ENCODE peak calls at places on chromosomes 1 and 21, in four cellular contexts. Q is heart left ventricle, R is tibial artery, M is kidney. V is an unnamed sample. For H3K4me1, the result is how much of the 10 kb centered on the place peaks cover.

GRCh38 chr1:155569988-155570592 is 7.5 kb upstream of the ASH1L start:
- DNase-seq in R (no peak), Q (no peak), M (no peak), V (no peak)

GRCh38 chr1:85019989-85020388 is 23.1 kb upstream of the MCOLN2 start:
- DNase-seq in R (no peak), Q (no peak), M (no peak), V (no peak)

GRCh38 chr21:31347435-31348032 is 3.5 kb upstream of the TIAM1 start:
- DNase-seq in Q (no peak), R (no peak), M (no peak), V (no peak)

GRCh38 chr21:42845296-42845965 is 33.9 kb downstream of the WDR4 start:
- DNase-seq in R (peak), Q (peak), M (peak), V (peak)

GRCh38 chr1:172531846-172532699 is 877 bp upstream of the SUCO start:
- DNase-seq in Q (peak), M (peak), R (peak), V (peak)

GRCh38 chr1:91884459-91885290 is 1.3 kb downstream of the TGFBR3 start:
- DNase-seq in R (no peak), Q (peak), M (no peak), V (peak)

GRCh38 chr1:23168079-23168461 is 586 bp downstream of the LUZP1 start:
- DNase-seq in Q (peak), M (peak), R (peak), V (peak)

GRCh38 chr1:63112155-63112914 is 210.0 kb upstream of the FOXD3 start:
- DNase-seq in M (no peak), R (no peak), Q (no peak), V (no peak)

GRCh38 chr1:9203623-9204022 is 31.0 kb upstream of the H6PD start:
- DNase-seq in M (no peak), Q (no peak), R (no peak), V (no peak)

GRCh38 chr1:93770640-93771039 is 89.0 kb upstream of the BCAR3 start:
- DNase-seq in M (no peak), R (no peak), Q (no peak), V (no peak)

GRCh38 chr1:121522061-121522759 is 337.4 kb downstream of the SRGAP2C start:
- DNase-seq in Q (no peak), M (peak), R (no peak), V (peak)

GRCh38 chr1:55589656-55590297 is 374.6 kb upstream of the USP24 start:
- DNase-seq in R (peak), Q (no peak), M (no peak), V (peak)

GRCh38 chr1:59481915-59482505 is 185.1 kb downstream of the FGGY start:
- DNase-seq in R (no peak), M (no peak), Q (no peak), V (no peak)

GRCh38 chr1:80217377-80217986 is 1211.0 kb upstream of the ADGRL4 start:
- DNase-seq in Q (no peak), R (no peak), M (no peak), V (no peak)

GRCh38 chr1:176852124-176852523 is 312.4 kb downstream of the ASTN1 start:
- DNase-seq in M (no peak), R (no peak), Q (no peak), V (no peak)

GRCh38 chr1:43021547-43022474 is 63.1 kb upstream of the SLC2A1 start:
- DNase-seq in M (peak), Q (no peak), R (no peak), V (no peak)

GRCh38 chr1:219555802-219556201 is 57.1 kb downstream of the ZC3H11B start:
- DNase-seq in Q (no peak), R (no peak), M (no peak), V (no peak)

GRCh38 chr21:39007985-39008384 is 175.3 kb downstream of the PSMG1 start:
- DNase-seq in R (no peak), Q (no peak), M (no peak), V (no peak)
- H3K4me1 ChIP-seq in R (under half), Q (half or more), M (under half), V (half or more)

DNA sequence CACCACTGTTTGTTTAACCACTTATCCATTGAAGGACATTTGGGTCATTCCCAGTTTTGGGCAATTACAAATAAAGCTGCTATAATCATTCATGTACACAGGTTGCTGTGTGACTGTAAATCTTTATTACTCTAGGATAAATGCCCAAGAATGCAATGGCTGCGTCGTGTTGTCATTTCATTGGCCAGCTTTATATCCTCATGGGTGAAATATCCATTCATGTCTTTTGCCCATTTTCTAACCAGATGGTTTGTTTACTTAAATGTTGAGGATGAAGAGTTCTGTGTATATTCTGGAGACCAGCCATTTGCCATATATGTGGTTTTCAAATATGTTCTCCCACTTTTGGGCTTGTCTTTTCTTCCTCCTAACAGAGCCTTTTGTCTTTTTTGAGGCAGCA is 25.3 kb downstream of the TRIM11 start:
- DNase-seq in M (no peak), Q (no peak), R (no peak), V (no peak)
- TF ChIP-seq CTCF in M (no peak), Q (no peak), R (no peak), V (no peak)

GRCh38 chr1:8167936-8168335 is 141.8 kb upstream of the ERRFI1 start:
- DNase-seq in R (no peak), Q (no peak), M (no peak), V (no peak)

GRCh38 chr1:8170059-8170835 is 144.1 kb upstream of the ERRFI1 start:
- DNase-seq in Q (no peak), R (no peak), M (no peak), V (no peak)

GRCh38 chr1:8169364-8170058 is 143.4 kb upstream of the ERRFI1 start:
- DNase-seq in Q (peak), R (no peak), M (peak), V (peak)

GRCh38 chr1:8174807-8175206 is 143.1 kb upstream of the SLC45A1 start:
- DNase-seq in M (no peak), Q (no peak), R (no peak), V (peak)

GRCh38 chr1:8171751-8172464 is 145.8 kb upstream of the ERRFI1 start:
- DNase-seq in Q (no peak), R (no peak), M (no peak), V (no peak)
- H3K4me1 ChIP-seq in Q (under half), R (under half), M (under half), V (under half)

DNA sequence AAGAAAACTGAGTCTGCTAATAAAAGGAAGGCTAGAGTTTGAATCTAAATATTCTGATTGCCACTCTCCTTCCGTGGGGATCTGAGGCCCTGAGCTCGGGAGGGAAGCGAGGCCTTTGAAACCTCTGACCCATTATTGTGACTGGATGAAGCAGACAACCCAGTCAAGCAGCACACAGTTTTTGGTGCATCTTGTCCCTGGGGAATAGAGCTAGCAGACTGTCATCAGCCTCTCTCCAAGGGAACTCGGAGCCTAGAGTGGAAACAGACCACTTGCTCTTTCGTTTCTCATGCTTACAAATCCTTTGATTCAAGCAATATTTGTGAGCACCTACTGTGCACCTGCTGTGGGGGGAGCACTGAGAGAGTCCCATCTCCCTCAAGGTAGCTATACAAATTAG is 133.2 kb upstream of the KLHDC7A start:
- DNase-seq in M (no peak), Q (no peak), R (no peak), V (no peak)
- TF ChIP-seq CTCF in M (no peak), Q (no peak), R (no peak), V (no peak)

GRCh38 chr1:3705341-3705950 is 46.8 kb upstream of the CCDC27 start:
- DNase-seq in M (no peak), R (no peak), Q (no peak), V (no peak)

GRCh38 chr1:3702990-3703728 is 49.1 kb upstream of the CCDC27 start:
- DNase-seq in M (no peak), Q (no peak), R (no peak), V (no peak)

GRCh38 chr1:3706651-3707297 is 45.5 kb upstream of the CCDC27 start:
- DNase-seq in R (no peak), Q (no peak), M (no peak), V (no peak)

GRCh38 chr1:3702528-3702927 is 49.7 kb upstream of the CCDC27 start:
- DNase-seq in R (no peak), M (no peak), Q (no peak), V (no peak)

GRCh38 chr1:3703786-3704396 is 48.4 kb upstream of the CCDC27 start:
- DNase-seq in Q (no peak), M (no peak), R (no peak), V (no peak)
- H3K4me1 ChIP-seq in Q (under half), M (under half), R (under half), V (under half)

DNA sequence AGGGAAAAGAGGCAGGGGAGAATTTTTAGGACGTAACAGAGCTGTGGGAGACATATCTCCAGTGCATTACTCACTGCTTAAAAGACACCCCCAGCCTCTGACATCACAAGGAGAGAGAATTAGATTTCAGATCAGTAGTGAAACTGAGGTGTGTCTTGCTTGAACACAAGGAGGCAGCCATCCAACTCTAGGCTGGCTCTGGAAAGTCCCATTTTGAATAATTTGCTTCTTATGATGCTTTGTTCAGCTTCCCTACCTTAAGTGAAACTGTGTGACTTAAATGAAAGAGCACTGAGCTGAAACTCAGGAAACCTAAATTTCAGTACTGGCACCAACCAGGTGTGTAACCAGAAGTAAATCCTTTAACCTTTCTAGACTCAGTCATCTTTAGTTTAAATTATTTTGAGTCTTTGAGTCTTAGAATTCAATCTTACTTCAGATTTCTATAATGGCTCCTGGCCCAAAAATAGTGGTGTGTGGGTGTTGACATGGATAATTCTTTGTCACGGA is 251.6 kb upstream of the SGIP1 start:
- DNase-seq in R (no peak), M (no peak), Q (peak), V (peak)
- TF ChIP-seq CTCF in R (no peak), M (peak), Q (no peak), V (no peak)

GRCh38 chr21:37414292-37415253 is 48.0 kb downstream of the DYRK1A start:
- DNase-seq in M (no peak), Q (no peak), R (no peak), V (no peak)

GRCh38 chr21:37415938-37416337 is 49.4 kb downstream of the DYRK1A start:
- DNase-seq in M (no peak), Q (no peak), R (no peak), V (no peak)

GRCh38 chr21:37413553-37414291 is 47.1 kb downstream of the DYRK1A start:
- DNase-seq in Q (no peak), R (no peak), M (no peak), V (no peak)

GRCh38 chr21:37410639-37411038 is 44.1 kb downstream of the DYRK1A start:
- DNase-seq in Q (no peak), R (no peak), M (no peak), V (no peak)

GRCh38 chr21:37412603-37413360 is 46.2 kb downstream of the DYRK1A start:
- DNase-seq in Q (no peak), M (no peak), R (no peak), V (no peak)
- H3K4me1 ChIP-seq in Q (half or more), M (under half), R (half or more), V (under half)

DNA sequence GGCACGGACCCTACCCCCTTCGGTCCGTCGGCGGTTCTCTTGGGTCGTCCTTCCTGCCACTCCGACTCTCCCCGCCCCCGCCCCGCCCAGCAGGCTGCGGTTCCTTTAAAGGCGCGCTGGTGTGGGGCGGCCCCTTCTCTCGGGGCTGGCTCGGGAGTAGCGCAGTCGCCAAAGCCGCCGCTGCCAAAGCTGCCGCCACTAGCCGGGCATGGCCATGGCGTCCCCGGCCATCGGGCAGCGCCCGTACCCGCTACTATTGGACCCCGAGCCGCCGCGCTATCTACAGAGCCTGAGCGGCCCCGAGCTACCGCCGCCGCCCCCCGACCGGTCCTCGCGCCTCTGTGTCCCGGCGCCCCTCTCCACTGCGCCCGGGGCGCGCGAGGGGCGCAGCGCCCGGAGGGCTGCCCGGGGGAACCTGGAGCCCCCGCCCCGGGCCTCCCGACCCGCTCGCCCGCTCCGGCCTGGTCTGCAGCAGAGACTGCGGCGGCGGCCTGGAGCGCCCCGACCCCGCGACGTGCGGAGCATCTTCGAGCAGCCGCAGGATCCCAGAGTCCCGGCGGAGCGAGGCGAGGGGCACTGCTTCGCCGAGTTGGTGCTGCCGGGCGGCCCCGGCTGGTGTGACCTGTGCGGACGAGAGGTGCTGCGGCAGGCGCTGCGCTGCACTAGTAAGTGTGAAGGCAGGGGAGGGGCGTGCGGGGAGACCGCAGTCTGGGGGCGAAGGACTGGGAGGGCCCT is at the start of gene RASSF5:
- DNase-seq in R (peak), M (peak), Q (peak), V (peak)
- TF ChIP-seq CTCF in R (no peak), M (no peak), Q (no peak), V (no peak)

GRCh38 chr1:86450847-86451246 is 17.9 kb upstream of the CLCA1 start:
- DNase-seq in R (no peak), Q (no peak), M (no peak), V (no peak)

GRCh38 chr1:86453664-86454063 is 15.1 kb upstream of the CLCA1 start:
- DNase-seq in M (no peak), Q (no peak), R (no peak), V (no peak)

GRCh38 chr1:86449103-86449502 is 19.6 kb upstream of the CLCA1 start:
- DNase-seq in Q (no peak), M (no peak), R (no peak), V (no peak)

GRCh38 chr1:86460998-86461397 is 7.7 kb upstream of the CLCA1 start:
- DNase-seq in R (no peak), Q (no peak), M (no peak), V (no peak)

GRCh38 chr1:86455078-86455477 is 13.6 kb upstream of the CLCA1 start:
- DNase-seq in M (no peak), Q (no peak), R (no peak), V (no peak)
- H3K4me1 ChIP-seq in M (under half), Q (under half), R (under half), V (under half)

GRCh38 chr1:156927215-156928042 is 7.0 kb downstream of the LRRC71 start:
- DNase-seq in Q (peak), M (peak), R (peak), V (peak)

GRCh38 chr1:156929596-156930238 is 9.3 kb downstream of the LRRC71 start:
- DNase-seq in Q (no peak), R (no peak), M (peak), V (no peak)

GRCh38 chr1:156930483-156930882 is 10.1 kb downstream of the LRRC71 start:
- DNase-seq in R (no peak), Q (no peak), M (peak), V (no peak)

GRCh38 chr1:156926175-156926574 is 5.7 kb downstream of the LRRC71 start:
- DNase-seq in M (peak), Q (no peak), R (no peak), V (peak)

GRCh38 chr1:156928043-156928602 is 7.7 kb downstream of the LRRC71 start:
- DNase-seq in M (no peak), Q (no peak), R (no peak), V (no peak)
- TF ChIP-seq CTCF in M (no peak), Q (peak), R (no peak), V (no peak)

V was measured in thyroid gland.